ENCODE peak calls at places on chromosomes 13 and 19, in seven cellular contexts. One of them, this sample, is unnamed.

GRCh38 chr19:43755256-43755801 is 567 bp upstream of the SMG9 start:
- DNase-seq in SHP77: peak; percentile 67
- DNase-seq in activated CD8-positive, alpha-beta T cell treated with anti-CD3 and anti-CD28 coated beads for 36 hours: peak; percentile 86
- DNase-seq in stimulated activated naive CD4-positive, alpha-beta T cell: peak; percentile 46
- DNase-seq in stimulated activated CD4-positive, alpha-beta T cell treated with anti-CD3 and anti-CD28 coated beads, Interleukin-4, amount 100 ng/mL, for 1 hour: peak; percentile 77
- DNase-seq in HFF-Myc: no peak
- DNase-seq in fibroblast of the conjunctiva: peak; percentile 51
- DNase-seq in this sample: peak; percentile 19

GRCh38 chr13:41622545-41623429 is 165.4 kb downstream of the RGCC start:
- DNase-seq in stimulated activated CD4-positive, alpha-beta T cell treated with anti-CD3 and anti-CD28 coated beads, Interleukin-4, amount 100 ng/mL, for 1 hour: no peak
- DNase-seq in activated CD8-positive, alpha-beta T cell treated with anti-CD3 and anti-CD28 coated beads for 36 hours: no peak
- DNase-seq in HFF-Myc: peak; percentile 88
- DNase-seq in fibroblast of the conjunctiva: no peak
- DNase-seq in stimulated activated naive CD4-positive, alpha-beta T cell: no peak
- DNase-seq in SHP77: no peak
- DNase-seq in this sample: no peak

GRCh38 chr13:103640617-103641016 is 574.4 kb upstream of the SLC10A2 start:
- DNase-seq in stimulated activated CD4-positive, alpha-beta T cell treated with anti-CD3 and anti-CD28 coated beads, Interleukin-4, amount 100 ng/mL, for 1 hour: no peak
- DNase-seq in stimulated activated naive CD4-positive, alpha-beta T cell: no peak
- DNase-seq in HFF-Myc: no peak
- DNase-seq in fibroblast of the conjunctiva: no peak
- DNase-seq in activated CD8-positive, alpha-beta T cell treated with anti-CD3 and anti-CD28 coated beads for 36 hours: no peak
- DNase-seq in SHP77: peak; percentile 63
- DNase-seq in this sample: no peak

GRCh38 chr13:111040821-111041220 is 74.3 kb upstream of the ARHGEF7 start:
- DNase-seq in activated CD8-positive, alpha-beta T cell treated with anti-CD3 and anti-CD28 coated beads for 36 hours: no peak
- DNase-seq in HFF-Myc: no peak
- DNase-seq in stimulated activated naive CD4-positive, alpha-beta T cell: no peak
- DNase-seq in SHP77: no peak
- DNase-seq in stimulated activated CD4-positive, alpha-beta T cell treated with anti-CD3 and anti-CD28 coated beads, Interleukin-4, amount 100 ng/mL, for 1 hour: no peak
- DNase-seq in fibroblast of the conjunctiva: no peak
- DNase-seq in this sample: no peak

GRCh38 chr13:110312669-110313031 is 5.6 kb downstream of the COL4A2 start:
- DNase-seq in fibroblast of the conjunctiva: no peak
- DNase-seq in HFF-Myc: no peak
- DNase-seq in SHP77: no peak
- DNase-seq in stimulated activated CD4-positive, alpha-beta T cell treated with anti-CD3 and anti-CD28 coated beads, Interleukin-4, amount 100 ng/mL, for 1 hour: no peak
- DNase-seq in stimulated activated naive CD4-positive, alpha-beta T cell: no peak
- DNase-seq in activated CD8-positive, alpha-beta T cell treated with anti-CD3 and anti-CD28 coated beads for 36 hours: no peak
- DNase-seq in this sample: no peak

GRCh38 chr19:6354098-6354674 is 7.1 kb upstream of the CLPP start:
- DNase-seq in SHP77: no peak
- DNase-seq in stimulated activated naive CD4-positive, alpha-beta T cell: no peak
- DNase-seq in fibroblast of the conjunctiva: no peak
- DNase-seq in HFF-Myc: no peak
- DNase-seq in activated CD8-positive, alpha-beta T cell treated with anti-CD3 and anti-CD28 coated beads for 36 hours: no peak
- DNase-seq in stimulated activated CD4-positive, alpha-beta T cell treated with anti-CD3 and anti-CD28 coated beads, Interleukin-4, amount 100 ng/mL, for 1 hour: no peak
- DNase-seq in this sample: no peak

GRCh38 chr19:42628411-42629135 is 33.8 kb upstream of the CEACAM8 start:
- DNase-seq in stimulated activated CD4-positive, alpha-beta T cell treated with anti-CD3 and anti-CD28 coated beads, Interleukin-4, amount 100 ng/mL, for 1 hour: no peak
- DNase-seq in HFF-Myc: no peak
- DNase-seq in fibroblast of the conjunctiva: no peak
- DNase-seq in stimulated activated naive CD4-positive, alpha-beta T cell: no peak
- DNase-seq in SHP77: no peak
- DNase-seq in activated CD8-positive, alpha-beta T cell treated with anti-CD3 and anti-CD28 coated beads for 36 hours: peak; percentile 59
- DNase-seq in this sample: no peak

GRCh38 chr13:96238861-96239260 is 149.0 kb downstream of the HS6ST3 start:
- DNase-seq in stimulated activated naive CD4-positive, alpha-beta T cell: no peak
- DNase-seq in HFF-Myc: no peak
- DNase-seq in fibroblast of the conjunctiva: no peak
- DNase-seq in SHP77: no peak
- DNase-seq in stimulated activated CD4-positive, alpha-beta T cell treated with anti-CD3 and anti-CD28 coated beads, Interleukin-4, amount 100 ng/mL, for 1 hour: no peak
- DNase-seq in activated CD8-positive, alpha-beta T cell treated with anti-CD3 and anti-CD28 coated beads for 36 hours: no peak
- DNase-seq in this sample: no peak

GRCh38 chr19:43470288-43470687 is 4.9 kb upstream of the LYPD3 start:
- DNase-seq in HFF-Myc: no peak
- DNase-seq in stimulated activated CD4-positive, alpha-beta T cell treated with anti-CD3 and anti-CD28 coated beads, Interleukin-4, amount 100 ng/mL, for 1 hour: peak; percentile 50
- DNase-seq in fibroblast of the conjunctiva: no peak
- DNase-seq in stimulated activated naive CD4-positive, alpha-beta T cell: peak; percentile 91
- DNase-seq in SHP77: no peak
- DNase-seq in activated CD8-positive, alpha-beta T cell treated with anti-CD3 and anti-CD28 coated beads for 36 hours: peak; percentile 78
- DNase-seq in this sample: no peak

GRCh38 chr19:49553451-49554271 is 25.9 kb downstream of the RCN3 start:
- DNase-seq in stimulated activated CD4-positive, alpha-beta T cell treated with anti-CD3 and anti-CD28 coated beads, Interleukin-4, amount 100 ng/mL, for 1 hour: peak; percentile 58
- DNase-seq in HFF-Myc: no peak
- DNase-seq in fibroblast of the conjunctiva: no peak
- DNase-seq in SHP77: no peak
- DNase-seq in stimulated activated naive CD4-positive, alpha-beta T cell: no peak
- DNase-seq in activated CD8-positive, alpha-beta T cell treated with anti-CD3 and anti-CD28 coated beads for 36 hours: peak; percentile 81
- DNase-seq in this sample: no peak

GRCh38 chr13:83831796-83832195 is 50.5 kb downstream of the SLITRK1 start:
- DNase-seq in fibroblast of the conjunctiva: no peak
- DNase-seq in activated CD8-positive, alpha-beta T cell treated with anti-CD3 and anti-CD28 coated beads for 36 hours: no peak
- DNase-seq in SHP77: no peak
- DNase-seq in stimulated activated CD4-positive, alpha-beta T cell treated with anti-CD3 and anti-CD28 coated beads, Interleukin-4, amount 100 ng/mL, for 1 hour: no peak
- DNase-seq in HFF-Myc: no peak
- DNase-seq in stimulated activated naive CD4-positive, alpha-beta T cell: no peak
- DNase-seq in this sample: no peak

GRCh38 chr19:38952395-38953165 is 21.8 kb downstream of the MRPS12 start:
- DNase-seq in activated CD8-positive, alpha-beta T cell treated with anti-CD3 and anti-CD28 coated beads for 36 hours: peak; percentile 56
- DNase-seq in stimulated activated naive CD4-positive, alpha-beta T cell: peak; percentile 6
- DNase-seq in fibroblast of the conjunctiva: no peak
- DNase-seq in SHP77: peak; percentile 81
- DNase-seq in stimulated activated CD4-positive, alpha-beta T cell treated with anti-CD3 and anti-CD28 coated beads, Interleukin-4, amount 100 ng/mL, for 1 hour: no peak
- DNase-seq in HFF-Myc: no peak
- DNase-seq in this sample: peak; percentile 0

GRCh38 chr13:84867246-84867645 is 932.0 kb downstream of the SLITRK6 start:
- DNase-seq in SHP77: peak; percentile 79
- DNase-seq in stimulated activated CD4-positive, alpha-beta T cell treated with anti-CD3 and anti-CD28 coated beads, Interleukin-4, amount 100 ng/mL, for 1 hour: no peak
- DNase-seq in HFF-Myc: no peak
- DNase-seq in stimulated activated naive CD4-positive, alpha-beta T cell: no peak
- DNase-seq in fibroblast of the conjunctiva: no peak
- DNase-seq in activated CD8-positive, alpha-beta T cell treated with anti-CD3 and anti-CD28 coated beads for 36 hours: no peak
- DNase-seq in this sample: no peak

GRCh38 chr13:100039740-100040139 is 49.2 kb upstream of the PCCA start:
- DNase-seq in SHP77: no peak
- DNase-seq in activated CD8-positive, alpha-beta T cell treated with anti-CD3 and anti-CD28 coated beads for 36 hours: no peak
- DNase-seq in stimulated activated CD4-positive, alpha-beta T cell treated with anti-CD3 and anti-CD28 coated beads, Interleukin-4, amount 100 ng/mL, for 1 hour: no peak
- DNase-seq in stimulated activated naive CD4-positive, alpha-beta T cell: no peak
- DNase-seq in fibroblast of the conjunctiva: no peak
- DNase-seq in HFF-Myc: no peak
- DNase-seq in this sample: no peak

GRCh38 chr13:110134801-110135200 is 172.2 kb downstream of the COL4A1 start:
- DNase-seq in SHP77: no peak
- DNase-seq in activated CD8-positive, alpha-beta T cell treated with anti-CD3 and anti-CD28 coated beads for 36 hours: no peak
- DNase-seq in stimulated activated CD4-positive, alpha-beta T cell treated with anti-CD3 and anti-CD28 coated beads, Interleukin-4, amount 100 ng/mL, for 1 hour: no peak
- DNase-seq in HFF-Myc: no peak
- DNase-seq in fibroblast of the conjunctiva: no peak
- DNase-seq in stimulated activated naive CD4-positive, alpha-beta T cell: no peak
- DNase-seq in this sample: no peak

GRCh38 chr13:77853701-77854100 is 64.9 kb downstream of the EDNRB start:
- DNase-seq in stimulated activated CD4-positive, alpha-beta T cell treated with anti-CD3 and anti-CD28 coated beads, Interleukin-4, amount 100 ng/mL, for 1 hour: no peak
- DNase-seq in HFF-Myc: no peak
- DNase-seq in stimulated activated naive CD4-positive, alpha-beta T cell: no peak
- DNase-seq in SHP77: no peak
- DNase-seq in fibroblast of the conjunctiva: no peak
- DNase-seq in activated CD8-positive, alpha-beta T cell treated with anti-CD3 and anti-CD28 coated beads for 36 hours: no peak
- DNase-seq in this sample: no peak

GRCh38 chr19:46186717-46187101 is 38.7 kb downstream of the IGFL2 start:
- DNase-seq in fibroblast of the conjunctiva: no peak
- DNase-seq in stimulated activated naive CD4-positive, alpha-beta T cell: no peak
- DNase-seq in HFF-Myc: no peak
- DNase-seq in SHP77: no peak
- DNase-seq in activated CD8-positive, alpha-beta T cell treated with anti-CD3 and anti-CD28 coated beads for 36 hours: no peak
- DNase-seq in stimulated activated CD4-positive, alpha-beta T cell treated with anti-CD3 and anti-CD28 coated beads, Interleukin-4, amount 100 ng/mL, for 1 hour: no peak
- DNase-seq in this sample: no peak

GRCh38 chr19:29325241-29325975 is 112.5 kb upstream of the UQCRFS1 start:
- DNase-seq in stimulated activated naive CD4-positive, alpha-beta T cell: no peak
- DNase-seq in HFF-Myc: no peak
- DNase-seq in activated CD8-positive, alpha-beta T cell treated with anti-CD3 and anti-CD28 coated beads for 36 hours: no peak
- DNase-seq in fibroblast of the conjunctiva: no peak
- DNase-seq in SHP77: no peak
- DNase-seq in stimulated activated CD4-positive, alpha-beta T cell treated with anti-CD3 and anti-CD28 coated beads, Interleukin-4, amount 100 ng/mL, for 1 hour: no peak
- DNase-seq in this sample: no peak

GRCh38 chr19:44142014-44142523 is 715 bp downstream of the ZNF234 start:
- DNase-seq in stimulated activated naive CD4-positive, alpha-beta T cell: no peak
- DNase-seq in HFF-Myc: no peak
- DNase-seq in fibroblast of the conjunctiva: no peak
- DNase-seq in stimulated activated CD4-positive, alpha-beta T cell treated with anti-CD3 and anti-CD28 coated beads, Interleukin-4, amount 100 ng/mL, for 1 hour: no peak
- DNase-seq in activated CD8-positive, alpha-beta T cell treated with anti-CD3 and anti-CD28 coated beads for 36 hours: peak; percentile 8
- DNase-seq in SHP77: peak; percentile 4
- DNase-seq in this sample: no peak

GRCh38 chr13:84417426-84417825 is 535.2 kb upstream of the SLITRK1 start:
- DNase-seq in stimulated activated naive CD4-positive, alpha-beta T cell: no peak
- DNase-seq in activated CD8-positive, alpha-beta T cell treated with anti-CD3 and anti-CD28 coated beads for 36 hours: no peak
- DNase-seq in stimulated activated CD4-positive, alpha-beta T cell treated with anti-CD3 and anti-CD28 coated beads, Interleukin-4, amount 100 ng/mL, for 1 hour: no peak
- DNase-seq in HFF-Myc: no peak
- DNase-seq in fibroblast of the conjunctiva: no peak
- DNase-seq in SHP77: no peak
- DNase-seq in this sample: no peak

GRCh38 chr13:38167164-38167822 is 182.4 kb upstream of the UFM1 start:
- DNase-seq in stimulated activated naive CD4-positive, alpha-beta T cell: no peak
- DNase-seq in HFF-Myc: no peak
- DNase-seq in stimulated activated CD4-positive, alpha-beta T cell treated with anti-CD3 and anti-CD28 coated beads, Interleukin-4, amount 100 ng/mL, for 1 hour: no peak
- DNase-seq in fibroblast of the conjunctiva: no peak
- DNase-seq in activated CD8-positive, alpha-beta T cell treated with anti-CD3 and anti-CD28 coated beads for 36 hours: no peak
- DNase-seq in SHP77: no peak
- DNase-seq in this sample: no peak

GRCh38 chr13:66265446-66265845 is 964.7 kb downstream of the PCDH9 start:
- DNase-seq in fibroblast of the conjunctiva: no peak
- DNase-seq in activated CD8-positive, alpha-beta T cell treated with anti-CD3 and anti-CD28 coated beads for 36 hours: no peak
- DNase-seq in HFF-Myc: no peak
- DNase-seq in stimulated activated CD4-positive, alpha-beta T cell treated with anti-CD3 and anti-CD28 coated beads, Interleukin-4, amount 100 ng/mL, for 1 hour: no peak
- DNase-seq in stimulated activated naive CD4-positive, alpha-beta T cell: no peak
- DNase-seq in SHP77: no peak
- DNase-seq in this sample: no peak

GRCh38 chr13:36445278-36445677 is 13.0 kb downstream of the CCNA1 start:
- DNase-seq in SHP77: no peak
- DNase-seq in fibroblast of the conjunctiva: no peak
- DNase-seq in stimulated activated naive CD4-positive, alpha-beta T cell: no peak
- DNase-seq in stimulated activated CD4-positive, alpha-beta T cell treated with anti-CD3 and anti-CD28 coated beads, Interleukin-4, amount 100 ng/mL, for 1 hour: no peak
- DNase-seq in activated CD8-positive, alpha-beta T cell treated with anti-CD3 and anti-CD28 coated beads for 36 hours: no peak
- DNase-seq in HFF-Myc: no peak
- DNase-seq in this sample: no peak

GRCh38 chr13:79477968-79478367 is 3.0 kb upstream of the NDFIP2 start:
- DNase-seq in activated CD8-positive, alpha-beta T cell treated with anti-CD3 and anti-CD28 coated beads for 36 hours: no peak
- DNase-seq in HFF-Myc: no peak
- DNase-seq in stimulated activated CD4-positive, alpha-beta T cell treated with anti-CD3 and anti-CD28 coated beads, Interleukin-4, amount 100 ng/mL, for 1 hour: no peak
- DNase-seq in SHP77: no peak
- DNase-seq in stimulated activated naive CD4-positive, alpha-beta T cell: no peak
- DNase-seq in fibroblast of the conjunctiva: no peak
- DNase-seq in this sample: no peak

GRCh38 chr13:73776137-73776785 is 357.9 kb downstream of the KLF12 start:
- DNase-seq in stimulated activated CD4-positive, alpha-beta T cell treated with anti-CD3 and anti-CD28 coated beads, Interleukin-4, amount 100 ng/mL, for 1 hour: no peak
- DNase-seq in SHP77: no peak
- DNase-seq in stimulated activated naive CD4-positive, alpha-beta T cell: no peak
- DNase-seq in activated CD8-positive, alpha-beta T cell treated with anti-CD3 and anti-CD28 coated beads for 36 hours: no peak
- DNase-seq in HFF-Myc: no peak
- DNase-seq in fibroblast of the conjunctiva: no peak
- DNase-seq in this sample: no peak

This sample was measured in NCI-H1417 treated with DMSO at 0.1 percent for 48 hours.